ENCODE peak calls at places on chromosomes 13 and 19, in four cellular contexts. D is WTC11, Y is K562, U is HepG2. S is an unnamed sample.

GRCh38 chr13:98819382-98819781 is 66.9 kb upstream of the SLC15A1 start:
- DNase-seq in D (no peak), Y (no peak), U (no peak), S (no peak)

GRCh38 chr13:24671367-24672117 is 8.7 kb upstream of the ATP12A start:
- DNase-seq in D (peak), Y (peak), U (peak), S (no peak)

GRCh38 chr13:88005188-88005587 is 334.0 kb downstream of the SLITRK5 start:
- DNase-seq in D (no peak), Y (no peak), U (no peak), S (no peak)

GRCh38 chr13:72620874-72621273 is 106.6 kb downstream of the MZT1 start:
- DNase-seq in D (no peak), Y (no peak), U (no peak), S (no peak)

GRCh38 chr13:113951246-113951999 is 22.5 kb downstream of the C13orf46 start:
- DNase-seq in D (peak), Y (peak), U (peak), S (no peak)

GRCh38 chr13:60433505-60433904 is 36.5 kb downstream of the TDRD3 start:
- DNase-seq in D (no peak), Y (no peak), U (no peak), S (no peak)

GRCh38 chr19:2148482-2149135 is 2.8 kb downstream of the AP3D1 start:
- DNase-seq in D (no peak), Y (no peak), U (no peak), S (no peak)

GRCh38 chr19:15316498-15316897 is 15.8 kb downstream of the BRD4 start:
- DNase-seq in D (no peak), Y (no peak), U (no peak), S (peak)

GRCh38 chr13:30107536-30108136 is 199.7 kb downstream of the KATNAL1 start:
- DNase-seq in D (no peak), Y (no peak), U (no peak), S (no peak)

GRCh38 chr13:99796175-99796819 is 175.3 kb downstream of the ZIC5 start:
- DNase-seq in D (peak), Y (peak), U (peak), S (no peak)

GRCh38 chr13:45492538-45492937 is 27.8 kb downstream of the COG3 start:
- DNase-seq in D (no peak), Y (no peak), U (no peak), S (no peak)

GRCh38 chr19:18029617-18030338 is 21.8 kb downstream of the ARRDC2 start:
- DNase-seq in D (no peak), Y (no peak), U (peak), S (no peak)

GRCh38 chr19:3455393-3455955 is 24.9 kb downstream of the SMIM24 start:
- DNase-seq in D (no peak), Y (no peak), U (no peak), S (no peak)

GRCh38 chr19:3455960-3456601 is 24.2 kb downstream of the SMIM24 start:
- DNase-seq in D (no peak), Y (no peak), U (no peak), S (no peak)

GRCh38 chr19:3458229-3458555 is 22.1 kb downstream of the SMIM24 start:
- DNase-seq in D (no peak), Y (no peak), U (no peak), S (no peak)

GRCh38 chr19:3457531-3458228 is 22.6 kb downstream of the SMIM24 start:
- DNase-seq in D (no peak), Y (no peak), U (no peak), S (no peak)

GRCh38 chr19:3456925-3457530 is 23.3 kb downstream of the SMIM24 start:
- DNase-seq in D (no peak), Y (no peak), U (no peak), S (no peak)
- TF ChIP-seq CBFB in D (no peak), Y (no peak), U (no peak), S (no peak)

GRCh38 chr13:97306646-97307045 is 84.5 kb downstream of the MBNL2 start:
- DNase-seq in D (no peak), Y (no peak), U (peak), S (no peak)
- TF ChIP-seq CBFB in D (no peak), Y (no peak), U (no peak), S (no peak)

GRCh38 chr13:91719033-91719432 is 320.6 kb downstream of the GPC5 start:
- DNase-seq in D (no peak), Y (no peak), U (no peak), S (no peak)

GRCh38 chr13:91710733-91711132 is 312.3 kb downstream of the GPC5 start:
- DNase-seq in D (no peak), Y (no peak), U (no peak), S (no peak)

GRCh38 chr13:91709180-91709579 is 310.8 kb downstream of the GPC5 start:
- DNase-seq in D (no peak), Y (no peak), U (no peak), S (no peak)

GRCh38 chr13:91716436-91717065 is 318.1 kb downstream of the GPC5 start:
- DNase-seq in D (no peak), Y (no peak), U (no peak), S (no peak)

DNA sequence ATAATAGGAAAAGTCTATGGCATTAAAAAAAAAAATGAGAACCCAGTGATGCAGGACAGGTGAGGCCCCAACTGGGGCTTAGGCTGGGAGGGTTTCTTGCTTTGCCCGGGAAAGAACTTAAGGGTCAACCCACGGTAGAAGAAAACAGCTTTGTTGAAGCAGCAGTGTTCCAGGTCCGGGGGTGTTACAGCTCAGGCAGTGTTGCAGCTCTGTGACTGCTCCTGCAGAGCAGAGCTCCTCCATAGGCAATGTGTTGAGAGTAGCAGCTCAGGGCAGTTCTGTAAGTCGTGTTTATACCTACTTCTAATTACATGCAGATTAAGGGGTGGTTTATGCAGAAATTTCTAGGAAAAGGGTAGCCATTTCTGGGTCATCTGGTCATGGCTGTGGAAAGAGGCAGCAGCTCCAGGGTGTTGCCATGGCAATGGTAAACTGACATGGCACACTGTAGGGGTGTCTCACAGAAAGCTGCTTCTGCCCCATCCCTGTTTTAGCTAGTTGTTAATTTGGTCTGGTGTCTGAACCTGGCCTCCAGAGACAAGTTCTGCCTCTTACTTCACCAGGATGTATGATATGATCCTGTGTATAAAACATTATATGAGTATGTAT is 316.4 kb downstream of the GPC5 start:
- DNase-seq in D (no peak), Y (no peak), U (no peak), S (no peak)
- TF ChIP-seq CBFB in D (no peak), Y (no peak), U (no peak), S (no peak)

DNA sequence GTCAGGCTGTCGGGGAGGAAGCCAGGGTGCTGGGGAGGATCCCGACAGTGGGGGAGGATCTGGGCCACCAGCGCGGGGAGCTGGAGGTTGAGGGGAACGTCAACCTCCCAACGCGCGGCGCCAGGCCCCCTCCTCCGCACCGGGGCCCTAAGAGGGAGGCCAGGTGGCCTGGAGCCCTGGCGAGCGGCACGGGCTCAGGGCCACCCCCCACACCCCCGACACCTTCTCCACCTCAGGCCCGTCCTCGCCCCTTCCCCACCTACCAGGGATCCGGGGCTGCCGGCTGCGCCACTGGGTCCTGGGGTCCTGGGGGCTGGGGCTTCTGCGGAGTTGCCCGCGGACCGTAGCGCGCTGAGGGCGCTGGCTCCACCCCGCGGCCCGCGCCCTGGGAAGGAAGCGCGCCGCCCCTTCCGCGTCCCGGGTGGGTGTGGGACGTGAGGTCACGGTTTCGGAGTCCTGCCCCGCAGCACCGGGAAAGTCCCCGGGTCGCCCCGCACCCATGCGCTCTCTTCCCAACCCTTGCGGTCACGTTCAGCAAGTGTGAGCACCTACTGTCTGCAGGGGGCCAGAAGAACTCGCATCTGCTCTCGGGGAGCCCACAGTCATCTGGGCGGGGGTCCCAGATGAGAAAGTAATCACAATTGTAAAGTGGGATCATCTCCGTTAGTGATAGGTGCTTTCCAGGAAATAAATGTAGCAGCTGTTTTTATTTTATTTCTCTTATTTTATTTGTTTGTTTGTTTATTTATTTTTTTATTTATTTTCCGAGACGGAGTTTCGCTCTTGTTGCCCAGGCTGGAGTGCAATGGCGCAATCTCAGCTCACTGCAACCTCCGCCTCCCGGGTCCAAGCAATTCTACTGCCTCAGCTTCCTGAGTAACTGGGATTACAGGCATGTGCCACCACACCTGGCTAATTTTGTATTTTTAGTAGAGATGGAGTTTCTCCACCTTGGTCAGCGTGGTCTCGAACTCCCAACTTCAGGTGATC is at the start of gene TICAM1:
- DNase-seq in D (no peak), Y (peak), U (no peak), S (no peak)
- TF ChIP-seq CBFB in D (no peak), Y (no peak), U (peak), S (peak)

GRCh38 chr19:16416574-16416973 is 55.2 kb downstream of the EPS15L1 start:
- DNase-seq in D (no peak), Y (no peak), U (no peak), S (no peak)

GRCh38 chr19:16415806-16416205 is 56.0 kb downstream of the EPS15L1 start:
- DNase-seq in D (no peak), Y (no peak), U (no peak), S (no peak)

GRCh38 chr19:16417660-16418596 is 53.8 kb downstream of the EPS15L1 start:
- DNase-seq in D (peak), Y (peak), U (peak), S (no peak)

GRCh38 chr19:16416996-16417395 is 54.8 kb downstream of the EPS15L1 start:
- DNase-seq in D (no peak), Y (no peak), U (no peak), S (no peak)

GRCh38 chr19:16412596-16413355 is 59.0 kb downstream of the EPS15L1 start:
- DNase-seq in D (no peak), Y (no peak), U (no peak), S (no peak)
- TF ChIP-seq CBFB in D (no peak), Y (no peak), U (no peak), S (no peak)

GRCh38 chr19:49200238-49200862 is 42.8 kb downstream of the TRPM4 start:
- DNase-seq in D (peak), Y (peak), U (no peak), S (no peak)
- TF ChIP-seq CBFB in D (no peak), Y (no peak), U (no peak), S (no peak)

GRCh38 chr13:50993371-50993770 is 83.8 kb downstream of the RNASEH2B start:
- DNase-seq in D (no peak), Y (no peak), U (no peak), S (no peak)

GRCh38 chr13:50995870-50996269 is 86.3 kb downstream of the RNASEH2B start:
- DNase-seq in D (no peak), Y (no peak), U (no peak), S (no peak)

GRCh38 chr13:50991624-50992610 is 82.3 kb downstream of the RNASEH2B start:
- DNase-seq in D (no peak), Y (no peak), U (no peak), S (peak)

GRCh38 chr13:50994651-50995050 is 85.1 kb downstream of the RNASEH2B start:
- DNase-seq in D (no peak), Y (no peak), U (no peak), S (no peak)

GRCh38 chr13:50993908-50994307 is 84.3 kb downstream of the RNASEH2B start:
- DNase-seq in D (no peak), Y (no peak), U (no peak), S (no peak)
- TF ChIP-seq CBFB in D (no peak), Y (no peak), U (no peak), S (no peak)

DNA sequence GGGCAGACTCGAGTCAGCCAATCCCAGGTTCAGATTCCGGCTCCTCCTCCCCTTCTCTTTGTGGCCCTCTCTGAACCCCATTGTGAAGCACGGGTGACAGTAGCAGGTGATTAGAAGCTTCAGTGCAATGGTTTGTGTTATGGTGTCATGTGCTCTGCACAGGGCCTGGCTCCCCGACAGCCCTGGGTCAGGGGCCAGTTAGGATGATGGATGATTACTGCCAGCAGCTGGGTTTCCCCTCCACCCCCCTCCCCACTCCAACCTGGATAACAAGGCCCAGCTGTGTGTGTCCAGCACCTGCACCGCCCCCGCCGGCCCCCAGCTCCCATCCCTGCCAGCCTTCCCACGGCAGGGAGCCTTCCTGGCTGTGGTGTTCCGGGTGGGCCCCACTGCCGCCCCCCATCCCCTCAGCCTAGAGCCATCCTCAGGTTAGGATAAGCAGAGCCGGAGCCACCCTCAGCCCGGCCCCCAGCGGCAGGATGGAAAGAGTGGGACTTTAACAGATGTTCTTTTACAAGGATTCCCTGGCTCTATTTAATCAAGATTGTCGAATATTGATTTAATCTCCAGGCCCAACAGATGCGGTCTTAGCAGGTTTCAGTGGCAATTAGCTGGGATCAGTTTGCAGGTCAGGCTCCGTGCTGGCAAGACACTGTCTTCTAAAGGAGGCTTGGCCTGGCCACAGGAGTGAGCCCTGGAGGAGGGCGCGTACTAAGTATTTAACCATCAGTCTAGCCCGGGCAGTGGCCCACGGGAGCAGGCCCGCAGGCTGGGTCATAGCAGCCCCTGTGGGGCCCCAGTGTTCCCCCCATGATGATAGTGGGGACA is 156.2 kb downstream of the SIPA1L3 start:
- DNase-seq in D (no peak), Y (no peak), U (no peak), S (no peak)
- TF ChIP-seq CBFB in D (no peak), Y (no peak), U (no peak), S (no peak)

DNA sequence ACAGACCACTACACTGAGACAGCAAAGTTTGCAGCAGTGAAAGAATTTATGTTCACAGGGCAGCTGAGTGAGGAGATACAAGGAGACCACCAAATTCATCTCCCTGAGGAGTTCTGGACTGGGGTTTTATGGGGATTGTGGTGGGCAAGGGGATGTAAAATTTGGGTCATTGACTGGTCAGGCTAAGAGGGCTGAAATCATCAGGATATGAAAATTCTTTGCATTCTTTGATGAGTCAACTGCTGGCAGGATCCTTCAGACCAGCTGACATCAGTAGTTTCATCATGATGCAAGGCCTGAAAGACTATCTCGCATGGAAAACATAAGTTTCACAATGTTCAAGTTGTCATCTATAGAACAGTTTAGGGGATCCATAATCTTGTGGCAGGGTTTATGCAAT is 869.5 kb upstream of the PCDH9 start:
- DNase-seq in D (no peak), Y (no peak), U (no peak), S (no peak)
- TF ChIP-seq CBFB in D (no peak), Y (no peak), U (no peak), S (no peak)

S was measured in GM12878.